ENCODE peak calls at places on chromosomes 2 and 18, in four cellular contexts. One of them, this sample, is unnamed.

GRCh38 chr2:48529189-48529588 is 765 bp upstream of the STON1 start:
- DNase-seq in upper lobe of right lung: no peak
- DNase-seq in brain microvascular endothelial cell: no peak
- DNase-seq in foreskin fibroblast: peak
- DNase-seq in this sample: no peak

GRCh38 chr2:175233135-175233719 is 51.7 kb upstream of the ATP5MC3 start:
- DNase-seq in upper lobe of right lung: no peak
- DNase-seq in brain microvascular endothelial cell: peak
- DNase-seq in foreskin fibroblast: peak
- DNase-seq in this sample: peak

GRCh38 chr2:32496657-32497056 is 131.2 kb upstream of the TTC27 start:
- DNase-seq in upper lobe of right lung: no peak
- DNase-seq in brain microvascular endothelial cell: no peak
- DNase-seq in foreskin fibroblast: no peak
- DNase-seq in this sample: no peak

GRCh38 chr2:241363316-241363879 is 7.3 kb downstream of the FARP2 start:
- DNase-seq in upper lobe of right lung: no peak
- DNase-seq in brain microvascular endothelial cell: no peak
- DNase-seq in foreskin fibroblast: no peak
- DNase-seq in this sample: no peak

GRCh38 chr2:30867385-30867784 is 60.1 kb upstream of the CAPN13 start:
- DNase-seq in upper lobe of right lung: no peak
- DNase-seq in brain microvascular endothelial cell: no peak
- DNase-seq in foreskin fibroblast: no peak
- DNase-seq in this sample: no peak

GRCh38 chr2:64067326-64067725 is 48.1 kb upstream of the VPS54 start:
- DNase-seq in upper lobe of right lung: no peak
- DNase-seq in brain microvascular endothelial cell: no peak
- DNase-seq in foreskin fibroblast: peak
- DNase-seq in this sample: no peak

GRCh38 chr2:134420256-134420655 is 166.4 kb downstream of the MGAT5 start:
- DNase-seq in upper lobe of right lung: no peak
- DNase-seq in brain microvascular endothelial cell: no peak
- DNase-seq in foreskin fibroblast: no peak
- DNase-seq in this sample: no peak

GRCh38 chr2:7555260-7555659 is 638.0 kb downstream of the RNF144A start:
- DNase-seq in upper lobe of right lung: no peak
- DNase-seq in brain microvascular endothelial cell: no peak
- DNase-seq in foreskin fibroblast: no peak
- DNase-seq in this sample: no peak

GRCh38 chr2:126776701-126777619 is 121.0 kb downstream of the GYPC start:
- DNase-seq in upper lobe of right lung: peak
- DNase-seq in brain microvascular endothelial cell: peak
- DNase-seq in foreskin fibroblast: peak
- DNase-seq in this sample: peak

GRCh38 chr2:8993902-8994278 is 9.6 kb downstream of the MBOAT2 start:
- DNase-seq in upper lobe of right lung: no peak
- DNase-seq in brain microvascular endothelial cell: no peak
- DNase-seq in foreskin fibroblast: no peak
- DNase-seq in this sample: no peak

GRCh38 chr2:69387770-69388481 is 899 bp upstream of the GFPT1 start:
- DNase-seq in upper lobe of right lung: no peak
- DNase-seq in brain microvascular endothelial cell: no peak
- DNase-seq in foreskin fibroblast: peak
- DNase-seq in this sample: no peak

GRCh38 chr2:189698020-189698887 is 23.8 kb downstream of the ANKAR start:
- DNase-seq in upper lobe of right lung: no peak
- DNase-seq in brain microvascular endothelial cell: peak
- DNase-seq in foreskin fibroblast: peak
- DNase-seq in this sample: peak

GRCh38 chr18:36158261-36158867 is 28.7 kb downstream of the ELP2 start:
- DNase-seq in upper lobe of right lung: no peak
- DNase-seq in brain microvascular endothelial cell: peak
- DNase-seq in foreskin fibroblast: peak
- DNase-seq in this sample: peak

GRCh38 chr2:184597996-184598312 is 375 bp upstream of the ZNF804A start:
- DNase-seq in upper lobe of right lung: no peak
- DNase-seq in brain microvascular endothelial cell: peak
- DNase-seq in foreskin fibroblast: no peak
- DNase-seq in this sample: no peak

GRCh38 chr18:7116001-7116831 is 1.4 kb downstream of the LAMA1 start:
- DNase-seq in upper lobe of right lung: no peak
- DNase-seq in brain microvascular endothelial cell: peak
- DNase-seq in foreskin fibroblast: peak
- DNase-seq in this sample: peak

GRCh38 chr18:12278153-12278764 is 24.1 kb downstream of the CIDEA start:
- DNase-seq in upper lobe of right lung: no peak
- DNase-seq in brain microvascular endothelial cell: no peak
- DNase-seq in foreskin fibroblast: peak
- DNase-seq in this sample: no peak

GRCh38 chr2:221450280-221450679 is 121.8 kb downstream of the EPHA4 start:
- DNase-seq in upper lobe of right lung: no peak
- DNase-seq in brain microvascular endothelial cell: no peak
- DNase-seq in foreskin fibroblast: no peak
- DNase-seq in this sample: no peak

GRCh38 chr2:221455214-221455613 is 116.9 kb downstream of the EPHA4 start:
- DNase-seq in upper lobe of right lung: no peak
- DNase-seq in brain microvascular endothelial cell: no peak
- DNase-seq in foreskin fibroblast: no peak
- DNase-seq in this sample: no peak

GRCh38 chr2:221454459-221455105 is 117.5 kb downstream of the EPHA4 start:
- DNase-seq in upper lobe of right lung: no peak
- DNase-seq in brain microvascular endothelial cell: no peak
- DNase-seq in foreskin fibroblast: no peak
- DNase-seq in this sample: no peak

GRCh38 chr2:221449406-221449805 is 122.7 kb downstream of the EPHA4 start:
- DNase-seq in upper lobe of right lung: no peak
- DNase-seq in brain microvascular endothelial cell: no peak
- DNase-seq in foreskin fibroblast: no peak
- DNase-seq in this sample: no peak

DNA sequence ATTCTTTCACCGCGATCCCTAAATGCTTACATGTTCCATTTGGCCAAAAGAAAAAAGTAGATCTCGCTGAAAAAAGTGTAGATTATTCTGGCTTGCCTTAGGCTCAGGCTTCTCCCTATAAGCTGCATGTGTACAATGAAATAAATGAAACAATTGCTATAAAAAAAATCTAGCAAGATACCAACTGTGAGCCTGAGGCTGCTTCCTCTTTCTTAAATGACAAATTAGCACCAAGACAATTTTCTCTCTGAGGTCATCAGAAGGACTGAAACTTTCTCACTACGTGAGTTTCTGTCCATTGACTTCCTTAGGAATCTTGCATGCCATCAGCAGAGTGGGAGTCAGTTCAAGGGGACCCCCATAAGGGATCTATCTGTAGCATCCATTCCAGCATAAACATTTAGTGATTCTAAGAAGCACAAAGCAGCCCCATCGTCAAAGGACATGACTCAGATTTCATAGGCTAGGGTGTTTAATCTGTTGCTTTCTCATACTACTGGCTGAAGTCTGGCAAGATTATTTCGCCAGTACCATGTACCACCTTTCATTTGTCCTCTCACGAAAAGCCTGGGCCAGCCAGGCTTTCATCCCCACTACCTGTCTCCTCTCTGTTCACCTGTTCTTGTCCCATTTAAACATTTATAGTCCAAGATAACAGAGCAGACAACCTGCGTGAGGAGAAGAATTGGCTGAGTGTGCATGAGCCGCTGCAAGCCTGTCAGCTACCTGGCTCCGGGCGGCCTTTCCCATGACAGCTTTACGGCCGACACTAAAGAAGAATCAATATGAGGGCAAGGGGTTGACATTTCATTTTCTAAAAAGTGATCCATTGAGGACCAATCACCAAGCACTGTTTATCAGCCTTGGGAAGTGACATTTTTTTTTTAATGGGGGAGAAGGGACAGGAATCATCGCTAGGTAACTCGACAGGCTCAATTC is 120.0 kb downstream of the EPHA4 start:
- DNase-seq in upper lobe of right lung: no peak
- DNase-seq in brain microvascular endothelial cell: no peak
- DNase-seq in foreskin fibroblast: no peak
- DNase-seq in this sample: no peak
- TF ChIP-seq CTCF in upper lobe of right lung: no peak
- TF ChIP-seq CTCF in brain microvascular endothelial cell: no peak
- TF ChIP-seq CTCF in foreskin fibroblast: no peak
- TF ChIP-seq CTCF in this sample: no peak

GRCh38 chr2:231397011-231397927 is 1.8 kb downstream of the B3GNT7 start:
- DNase-seq in upper lobe of right lung: no peak
- DNase-seq in brain microvascular endothelial cell: no peak
- DNase-seq in foreskin fibroblast: no peak
- DNase-seq in this sample: no peak

GRCh38 chr2:231396058-231396821 is 730 bp downstream of the B3GNT7 start:
- DNase-seq in upper lobe of right lung: no peak
- DNase-seq in brain microvascular endothelial cell: no peak
- DNase-seq in foreskin fibroblast: no peak
- DNase-seq in this sample: no peak

GRCh38 chr2:231393149-231394131 is 2.1 kb upstream of the B3GNT7 start:
- DNase-seq in upper lobe of right lung: peak
- DNase-seq in brain microvascular endothelial cell: no peak
- DNase-seq in foreskin fibroblast: no peak
- DNase-seq in this sample: no peak

GRCh38 chr2:231394201-231395141 is 1.0 kb upstream of the B3GNT7 start:
- DNase-seq in upper lobe of right lung: no peak
- DNase-seq in brain microvascular endothelial cell: no peak
- DNase-seq in foreskin fibroblast: no peak
- DNase-seq in this sample: no peak

DNA sequence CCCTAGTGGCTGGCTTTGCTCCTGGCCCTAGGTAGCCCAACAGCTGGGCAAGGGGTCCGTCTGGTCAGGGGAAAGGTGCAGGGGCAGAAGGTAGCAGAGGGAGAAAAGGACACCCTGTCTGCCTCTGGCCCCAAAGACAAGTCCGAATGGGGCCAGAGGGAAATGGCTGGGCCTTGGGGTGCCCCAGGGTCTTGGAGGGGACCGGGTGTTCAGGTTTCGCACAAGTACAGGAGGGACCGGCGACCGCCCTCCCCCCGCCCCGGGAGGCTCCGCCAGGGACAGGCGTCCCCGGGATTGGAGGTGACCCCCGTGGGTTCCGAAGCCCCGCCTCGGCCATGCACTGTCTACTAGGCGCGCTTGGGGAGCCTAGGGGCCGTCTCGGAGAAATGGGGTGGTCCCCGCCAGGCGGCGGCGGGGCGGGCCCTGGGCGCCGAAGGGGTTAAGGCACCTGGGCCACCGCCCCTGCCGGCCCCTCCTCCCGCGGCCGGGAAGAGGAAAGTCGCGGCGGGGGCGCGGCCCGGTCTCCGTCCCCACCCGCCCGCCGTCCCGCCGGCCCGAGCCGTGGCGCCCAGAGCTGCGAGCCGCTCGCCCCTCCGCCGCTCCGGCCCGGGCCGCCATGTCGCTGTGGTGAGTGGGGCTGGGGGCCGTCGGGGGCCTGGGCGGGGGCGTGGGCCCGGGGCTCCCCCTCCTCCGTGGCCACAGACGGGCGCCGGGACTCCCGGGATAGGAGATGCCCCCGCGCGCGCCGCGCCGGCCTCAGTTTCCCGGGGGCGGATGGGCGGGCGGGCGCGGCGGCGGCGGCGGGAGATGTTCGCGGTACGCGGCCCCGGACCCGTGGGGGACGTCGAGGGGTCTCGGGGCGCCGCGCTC is at the start of gene B3GNT7:
- DNase-seq in upper lobe of right lung: peak
- DNase-seq in brain microvascular endothelial cell: no peak
- DNase-seq in foreskin fibroblast: no peak
- DNase-seq in this sample: no peak
- H3K4me3 ChIP-seq in upper lobe of right lung: peak
- H3K4me3 ChIP-seq in brain microvascular endothelial cell: peak
- H3K4me3 ChIP-seq in foreskin fibroblast: peak
- H3K4me3 ChIP-seq in this sample: peak

DNA sequence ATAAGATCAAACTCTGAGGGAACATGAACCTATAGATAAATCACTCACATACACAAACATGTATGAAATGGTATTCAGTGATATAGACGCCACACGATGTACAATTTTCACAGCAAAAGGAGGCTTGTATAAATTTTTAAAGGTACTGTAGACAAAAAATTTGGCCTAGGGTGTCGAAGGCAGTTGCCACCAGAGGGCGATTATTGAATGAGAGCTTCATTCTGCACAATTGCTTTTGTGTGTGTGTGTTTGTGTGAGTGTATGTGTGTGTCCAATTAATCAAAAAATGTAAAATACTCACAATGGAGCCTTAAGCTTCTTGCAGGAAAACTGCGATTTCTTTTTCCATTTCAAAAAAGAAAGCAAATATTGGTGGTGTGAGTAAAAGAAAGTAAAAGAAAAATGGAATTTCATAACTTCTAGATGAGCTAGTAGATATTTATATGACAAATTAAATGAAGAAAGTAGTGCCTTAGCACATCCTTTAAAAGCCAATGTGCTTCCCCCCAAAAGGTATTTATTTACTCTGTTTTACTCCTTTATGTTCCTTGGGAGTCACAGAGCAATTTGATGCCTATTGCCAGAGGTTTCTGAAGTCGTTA is 800.1 kb downstream of the SATB2 start:
- DNase-seq in upper lobe of right lung: no peak
- DNase-seq in brain microvascular endothelial cell: peak
- DNase-seq in foreskin fibroblast: peak
- DNase-seq in this sample: peak
- TF ChIP-seq CTCF in upper lobe of right lung: peak
- TF ChIP-seq CTCF in brain microvascular endothelial cell: peak
- TF ChIP-seq CTCF in foreskin fibroblast: peak
- TF ChIP-seq CTCF in this sample: peak

GRCh38 chr2:219179601-219180465 is 1.8 kb downstream of the RETREG2 start:
- DNase-seq in upper lobe of right lung: no peak
- DNase-seq in brain microvascular endothelial cell: no peak
- DNase-seq in foreskin fibroblast: no peak
- DNase-seq in this sample: no peak
- H3K4me3 ChIP-seq in upper lobe of right lung: peak
- H3K4me3 ChIP-seq in brain microvascular endothelial cell: no peak
- H3K4me3 ChIP-seq in foreskin fibroblast: peak
- H3K4me3 ChIP-seq in this sample: no peak